ENCODE peak calls at places on chromosomes 3 and 15, in six cellular contexts. T is T-helper 1 cell; E is tibial artery; U is stimulated activated CD4-positive, alpha-beta T cell treated with anti-CD3 and anti-CD28 coated beads, Interleukin-15, amount 100 ng/mL, for 1 hour; I is NCI-H1092 treated with DMSO at 0.1 percent for 48 hours; X is gastrocnemius medialis. L is an unnamed sample.

GRCh38 chr3:115676336-115676735 is 53.0 kb downstream of the GAP43 start:
- DNase-seq in I (no peak), E (no peak), U (no peak), X (no peak), T (no peak), L (peak)

GRCh38 chr3:171064461-171064860 is 37.9 kb upstream of the SLC2A2 start:
- DNase-seq in U (no peak), E (no peak), T (no peak), I (no peak), X (no peak), L (no peak)

GRCh38 chr3:22886394-22886793 is 316.7 kb upstream of the UBE2E2 start:
- DNase-seq in X (peak), T (no peak), I (no peak), U (no peak), E (peak), L (peak)

GRCh38 chr3:184361532-184361931 is at the start of the genes CLCN2 and POLR2H:
- DNase-seq in U (peak), T (no peak), E (peak), I (peak), X (no peak), L (no peak)

GRCh38 chr3:6180171-6180570 is 680.7 kb upstream of the GRM7 start:
- DNase-seq in T (no peak), I (no peak), U (no peak), E (no peak), X (no peak), L (no peak)

GRCh38 chr15:57438166-57438565 is 61.9 kb downstream of the CGNL1 start:
- DNase-seq in X (no peak), U (no peak), E (no peak), I (no peak), T (no peak), L (no peak)

GRCh38 chr15:25725758-25726157 is 137.4 kb downstream of the ATP10A start:
- DNase-seq in X (no peak), U (no peak), I (no peak), T (no peak), E (no peak), L (no peak)

GRCh38 chr3:159806412-159806811 is 182.2 kb upstream of the IL12A start:
- DNase-seq in E (no peak), U (no peak), I (no peak), X (peak), T (no peak), L (no peak)

GRCh38 chr15:89335289-89336041 is 841 bp upstream of the POLG start:
- DNase-seq in U (no peak), I (peak), E (peak), T (no peak), X (no peak), L (no peak)

GRCh38 chr15:45714501-45715488 is 80.0 kb downstream of the SQOR start:
- DNase-seq in X (no peak), U (no peak), T (no peak), E (peak), I (peak), L (peak)

GRCh38 chr3:66428733-66429132 is 72.1 kb downstream of the LRIG1 start:
- DNase-seq in U (no peak), T (no peak), I (peak), X (peak), E (peak), L (peak)

GRCh38 chr3:57691411-57692133 is 1.3 kb downstream of the DENND6A start:
- DNase-seq in U (no peak), I (no peak), X (no peak), T (no peak), E (no peak), L (no peak)

GRCh38 chr3:124780767-124781485 is 50.7 kb downstream of the UMPS start:
- DNase-seq in I (peak), U (no peak), E (peak), T (no peak), X (peak), L (peak)

GRCh38 chr3:113736548-113737089 is 9.4 kb downstream of the NAA50 start:
- DNase-seq in I (peak), T (no peak), E (no peak), U (no peak), X (no peak), L (peak)

GRCh38 chr15:96046620-96047240 is 283.8 kb upstream of the NR2F2 start:
- DNase-seq in T (no peak), I (no peak), E (no peak), U (no peak), X (no peak), L (no peak)

GRCh38 chr3:111928613-111929012 is 50.2 kb upstream of the ABHD10 start:
- DNase-seq in T (no peak), I (no peak), E (no peak), X (no peak), U (no peak), L (no peak)

GRCh38 chr3:54870423-54870822 is 57.4 kb downstream of the LRTM1 start:
- DNase-seq in U (no peak), E (no peak), X (no peak), T (no peak), I (peak), L (peak)

GRCh38 chr3:35537265-35537664 is 102.1 kb upstream of the ARPP21 start:
- DNase-seq in T (no peak), E (no peak), U (no peak), X (no peak), I (no peak), L (no peak)

GRCh38 chr15:77617507-77618285 is 15.0 kb downstream of the LINGO1 start:
- DNase-seq in U (no peak), X (no peak), I (no peak), T (no peak), E (no peak), L (no peak)

GRCh38 chr3:104385421-104385820 is 981.3 kb upstream of the ALCAM start:
- DNase-seq in E (peak), U (no peak), I (no peak), T (no peak), X (no peak), L (no peak)

GRCh38 chr3:99114565-99115291 is 213.2 kb upstream of the DCBLD2 start:
- DNase-seq in U (no peak), X (no peak), E (no peak), I (no peak), T (no peak), L (peak)

GRCh38 chr15:48052871-48053383 is 67.9 kb upstream of the SLC24A5 start:
- DNase-seq in E (no peak), U (no peak), T (no peak), I (no peak), X (no peak), L (no peak)

GRCh38 chr3:72281551-72281950 is 496.6 kb upstream of the PROK2 start:
- DNase-seq in T (no peak), U (no peak), E (no peak), X (no peak), I (no peak), L (no peak)